ENCODE peak calls at places on chromosome 10, in seven cellular contexts. N, G, T, E, M, Y and J are unnamed samples.

GRCh38 chr10:88042162-88043100 is 179.0 kb downstream of the PTEN start:
- DNase-seq in N (no peak), G (peak), T (no peak), E (no peak), M (peak), Y (no peak), J (no peak)

GRCh38 chr10:31765546-31765945 is 163.1 kb downstream of the ARHGAP12 start:
- DNase-seq in N (no peak), G (no peak), T (no peak), E (no peak), M (no peak), Y (no peak), J (no peak)

GRCh38 chr10:97583476-97583875 is 713 bp upstream of the HOGA1 start:
- DNase-seq in N (no peak), G (no peak), T (no peak), E (no peak), M (no peak), Y (no peak), J (no peak)

GRCh38 chr10:29481906-29482440 is 152.8 kb downstream of the SVIL start:
- DNase-seq in N (no peak), G (no peak), T (no peak), E (no peak), M (no peak), Y (no peak), J (no peak)

GRCh38 chr10:4347397-4347796 is 478.6 kb upstream of the AKR1E2 start:
- DNase-seq in N (no peak), G (no peak), T (no peak), E (no peak), M (no peak), Y (no peak), J (no peak)

GRCh38 chr10:16612148-16612742 is 90.6 kb upstream of the C1QL3 start:
- DNase-seq in N (no peak), G (peak), T (no peak), E (peak), M (peak), Y (no peak), J (peak)

GRCh38 chr10:132878091-132878729 is 64.2 kb downstream of the CFAP46 start:
- DNase-seq in N (no peak), G (no peak), T (no peak), E (no peak), M (no peak), Y (no peak), J (no peak)

GRCh38 chr10:106255111-106255510 is 909.4 kb downstream of the SORCS1 start:
- DNase-seq in N (no peak), G (no peak), T (no peak), E (no peak), M (no peak), Y (no peak), J (no peak)

GRCh38 chr10:99906470-99906869 is 103.3 kb downstream of the DNMBP start:
- DNase-seq in N (no peak), G (peak), T (no peak), E (no peak), M (peak), Y (no peak), J (no peak)

GRCh38 chr10:7192831-7193348 is 217.9 kb downstream of the SFMBT2 start:
- DNase-seq in N (peak), G (no peak), T (no peak), E (peak), M (no peak), Y (no peak), J (peak)

GRCh38 chr10:80015911-80016590 is 62.4 kb upstream of the TMEM254 start:
- DNase-seq in N (no peak), G (no peak), T (no peak), E (no peak), M (no peak), Y (no peak), J (no peak)

GRCh38 chr10:106978746-106979145 is 185.8 kb downstream of the SORCS1 start:
- DNase-seq in N (no peak), G (no peak), T (no peak), E (no peak), M (no peak), Y (no peak), J (no peak)

GRCh38 chr10:22022257-22023051 is 18.9 kb upstream of the DNAJC1 start:
- DNase-seq in N (peak), G (no peak), T (peak), E (peak), M (no peak), Y (no peak), J (peak)

GRCh38 chr10:86733260-86733671 is 23.2 kb upstream of the BMPR1A start:
- DNase-seq in N (no peak), G (no peak), T (no peak), E (no peak), M (no peak), Y (no peak), J (no peak)

GRCh38 chr10:69716711-69717560 is 84.8 kb upstream of the COL13A1 start:
- DNase-seq in N (peak), G (no peak), T (peak), E (peak), M (peak), Y (peak), J (peak)

GRCh38 chr10:93518531-93518930 is 22.1 kb downstream of the CEP55 start:
- DNase-seq in N (no peak), G (no peak), T (no peak), E (no peak), M (no peak), Y (no peak), J (no peak)

GRCh38 chr10:45023426-45023825 is 22.7 kb downstream of the ZNF22 start:
- DNase-seq in N (no peak), G (no peak), T (no peak), E (no peak), M (no peak), Y (no peak), J (no peak)

GRCh38 chr10:119654540-119654939 is 3.4 kb downstream of the BAG3 start:
- DNase-seq in N (no peak), G (peak), T (no peak), E (no peak), M (peak), Y (peak), J (no peak)

GRCh38 chr10:659710-660141 is 29.7 kb downstream of the DIP2C start:
- DNase-seq in N (no peak), G (no peak), T (no peak), E (no peak), M (peak), Y (no peak), J (no peak)

GRCh38 chr10:122044045-122044661 is 55.2 kb downstream of the TACC2 start:
- DNase-seq in N (no peak), G (no peak), T (no peak), E (no peak), M (no peak), Y (no peak), J (no peak)

GRCh38 chr10:43287056-43288007 is 20.5 kb upstream of the RASGEF1A start:
- DNase-seq in N (peak), G (peak), T (no peak), E (peak), M (peak), Y (no peak), J (peak)

GRCh38 chr10:38118072-38118807 is 24.1 kb downstream of the ZNF37A start:
- DNase-seq in N (no peak), G (peak), T (no peak), E (no peak), M (peak), Y (no peak), J (no peak)

GRCh38 chr10:18397886-18398285 is 253.5 kb downstream of the NSUN6 start:
- DNase-seq in N (no peak), G (no peak), T (no peak), E (no peak), M (no peak), Y (no peak), J (no peak)

GRCh38 chr10:89148061-89148460 is 59.1 kb downstream of the CH25H start:
- DNase-seq in N (no peak), G (no peak), T (no peak), E (no peak), M (no peak), Y (no peak), J (no peak)